ENCODE peak calls at places on chromosomes 3 and 15, in ten cellular contexts. One of them, this sample, is unnamed.

GRCh38 chr3:73786346-73786807 is 161.6 kb upstream of the PDZRN3 start:
- DNase-seq in cardiac fibroblast: peak; percentile 97
- DNase-seq in astrocyte of the spinal cord: peak; percentile 94
- DNase-seq in Jurkat, Clone E6-1: no peak
- DNase-seq in type B pancreatic cell: no peak
- DNase-seq in activated CD8-positive, alpha-beta T cell treated with anti-CD3 and anti-CD28 coated beads, Interleukin-2, amount 10 ng/mL, durations not matched to agents 7 days and 5 days: no peak
- DNase-seq in HFF-Myc: peak; percentile 43
- DNase-seq in AG20443: peak; percentile 75
- DNase-seq in ACHN: peak; percentile 73
- DNase-seq in AG04450: peak; percentile 73
- DNase-seq in this sample: peak; percentile 55

GRCh38 chr3:33855884-33856546 is 57.6 kb downstream of the PDCD6IP start:
- DNase-seq in cardiac fibroblast: peak; percentile 65
- DNase-seq in astrocyte of the spinal cord: no peak
- DNase-seq in Jurkat, Clone E6-1: no peak
- DNase-seq in type B pancreatic cell: no peak
- DNase-seq in activated CD8-positive, alpha-beta T cell treated with anti-CD3 and anti-CD28 coated beads, Interleukin-2, amount 10 ng/mL, durations not matched to agents 7 days and 5 days: no peak
- DNase-seq in HFF-Myc: no peak
- DNase-seq in AG20443: no peak
- DNase-seq in ACHN: no peak
- DNase-seq in AG04450: no peak
- DNase-seq in this sample: no peak

GRCh38 chr3:102791641-102792589 is 357.1 kb downstream of the ZPLD1 start:
- DNase-seq in cardiac fibroblast: no peak
- DNase-seq in astrocyte of the spinal cord: peak; percentile 55
- DNase-seq in Jurkat, Clone E6-1: no peak
- DNase-seq in type B pancreatic cell: no peak
- DNase-seq in activated CD8-positive, alpha-beta T cell treated with anti-CD3 and anti-CD28 coated beads, Interleukin-2, amount 10 ng/mL, durations not matched to agents 7 days and 5 days: no peak
- DNase-seq in HFF-Myc: no peak
- DNase-seq in AG20443: peak; percentile 52
- DNase-seq in ACHN: no peak
- DNase-seq in AG04450: no peak
- DNase-seq in this sample: no peak

GRCh38 chr15:61951949-61952348 is 108.3 kb downstream of the VPS13C start:
- DNase-seq in cardiac fibroblast: peak; percentile 13
- DNase-seq in astrocyte of the spinal cord: peak; percentile 21
- DNase-seq in Jurkat, Clone E6-1: no peak
- DNase-seq in type B pancreatic cell: no peak
- DNase-seq in activated CD8-positive, alpha-beta T cell treated with anti-CD3 and anti-CD28 coated beads, Interleukin-2, amount 10 ng/mL, durations not matched to agents 7 days and 5 days: no peak
- DNase-seq in HFF-Myc: no peak
- DNase-seq in AG20443: no peak
- DNase-seq in ACHN: no peak
- DNase-seq in AG04450: no peak
- DNase-seq in this sample: no peak

GRCh38 chr3:38585791-38586420 is 63.6 kb downstream of the SCN5A start:
- DNase-seq in cardiac fibroblast: no peak
- DNase-seq in astrocyte of the spinal cord: no peak
- DNase-seq in Jurkat, Clone E6-1: no peak
- DNase-seq in type B pancreatic cell: peak; percentile 36
- DNase-seq in activated CD8-positive, alpha-beta T cell treated with anti-CD3 and anti-CD28 coated beads, Interleukin-2, amount 10 ng/mL, durations not matched to agents 7 days and 5 days: no peak
- DNase-seq in HFF-Myc: no peak
- DNase-seq in AG20443: no peak
- DNase-seq in ACHN: no peak
- DNase-seq in AG04450: no peak
- DNase-seq in this sample: no peak

GRCh38 chr3:194472290-194472920 is 14.4 kb downstream of the ATP13A3 start:
- DNase-seq in cardiac fibroblast: peak; percentile 86
- DNase-seq in astrocyte of the spinal cord: peak; percentile 81
- DNase-seq in Jurkat, Clone E6-1: peak; percentile 70
- DNase-seq in type B pancreatic cell: no peak
- DNase-seq in activated CD8-positive, alpha-beta T cell treated with anti-CD3 and anti-CD28 coated beads, Interleukin-2, amount 10 ng/mL, durations not matched to agents 7 days and 5 days: peak; percentile 41
- DNase-seq in HFF-Myc: no peak
- DNase-seq in AG20443: peak; percentile 48
- DNase-seq in ACHN: peak; percentile 72
- DNase-seq in AG04450: peak; percentile 55
- DNase-seq in this sample: no peak

GRCh38 chr3:183862610-183863009 is 22.1 kb downstream of the PARL start:
- DNase-seq in cardiac fibroblast: no peak
- DNase-seq in astrocyte of the spinal cord: no peak
- DNase-seq in Jurkat, Clone E6-1: no peak
- DNase-seq in type B pancreatic cell: no peak
- DNase-seq in activated CD8-positive, alpha-beta T cell treated with anti-CD3 and anti-CD28 coated beads, Interleukin-2, amount 10 ng/mL, durations not matched to agents 7 days and 5 days: no peak
- DNase-seq in HFF-Myc: no peak
- DNase-seq in AG20443: no peak
- DNase-seq in ACHN: peak; percentile 64
- DNase-seq in AG04450: no peak
- DNase-seq in this sample: no peak

GRCh38 chr15:84668221-84668982 is 10.4 kb upstream of the NMB start:
- DNase-seq in cardiac fibroblast: no peak
- DNase-seq in astrocyte of the spinal cord: no peak
- DNase-seq in Jurkat, Clone E6-1: no peak
- DNase-seq in type B pancreatic cell: no peak
- DNase-seq in activated CD8-positive, alpha-beta T cell treated with anti-CD3 and anti-CD28 coated beads, Interleukin-2, amount 10 ng/mL, durations not matched to agents 7 days and 5 days: no peak
- DNase-seq in HFF-Myc: no peak
- DNase-seq in AG20443: no peak
- DNase-seq in ACHN: no peak
- DNase-seq in AG04450: no peak
- DNase-seq in this sample: no peak

GRCh38 chr3:142888099-142888483 is 792 bp downstream of the PCOLCE2 start:
- DNase-seq in cardiac fibroblast: peak; percentile 70
- DNase-seq in astrocyte of the spinal cord: peak; percentile 47
- DNase-seq in Jurkat, Clone E6-1: peak; percentile 46
- DNase-seq in type B pancreatic cell: no peak
- DNase-seq in activated CD8-positive, alpha-beta T cell treated with anti-CD3 and anti-CD28 coated beads, Interleukin-2, amount 10 ng/mL, durations not matched to agents 7 days and 5 days: no peak
- DNase-seq in HFF-Myc: no peak
- DNase-seq in AG20443: peak; percentile 70
- DNase-seq in ACHN: peak; percentile 76
- DNase-seq in AG04450: no peak
- DNase-seq in this sample: no peak

GRCh38 chr15:33737687-33738606 is 230.3 kb upstream of the CHRM5 start:
- DNase-seq in cardiac fibroblast: peak; percentile 41
- DNase-seq in astrocyte of the spinal cord: peak; percentile 22
- DNase-seq in Jurkat, Clone E6-1: no peak
- DNase-seq in type B pancreatic cell: no peak
- DNase-seq in activated CD8-positive, alpha-beta T cell treated with anti-CD3 and anti-CD28 coated beads, Interleukin-2, amount 10 ng/mL, durations not matched to agents 7 days and 5 days: peak; percentile 44
- DNase-seq in HFF-Myc: no peak
- DNase-seq in AG20443: peak; percentile 59
- DNase-seq in ACHN: peak; percentile 51
- DNase-seq in AG04450: no peak
- DNase-seq in this sample: no peak

GRCh38 chr15:90249123-90249863 is at the start of gene TTLL13:
- DNase-seq in cardiac fibroblast: peak; percentile 79
- DNase-seq in astrocyte of the spinal cord: peak; percentile 83
- DNase-seq in Jurkat, Clone E6-1: no peak
- DNase-seq in type B pancreatic cell: peak; percentile 96
- DNase-seq in activated CD8-positive, alpha-beta T cell treated with anti-CD3 and anti-CD28 coated beads, Interleukin-2, amount 10 ng/mL, durations not matched to agents 7 days and 5 days: peak; percentile 71
- DNase-seq in HFF-Myc: peak; percentile 50
- DNase-seq in AG20443: peak; percentile 96
- DNase-seq in ACHN: peak; percentile 82
- DNase-seq in AG04450: peak; percentile 59
- DNase-seq in this sample: no peak

GRCh38 chr15:58551084-58551763 is 119.4 kb downstream of the LIPC start:
- DNase-seq in cardiac fibroblast: no peak
- DNase-seq in astrocyte of the spinal cord: no peak
- DNase-seq in Jurkat, Clone E6-1: peak; percentile 92
- DNase-seq in type B pancreatic cell: no peak
- DNase-seq in activated CD8-positive, alpha-beta T cell treated with anti-CD3 and anti-CD28 coated beads, Interleukin-2, amount 10 ng/mL, durations not matched to agents 7 days and 5 days: peak; percentile 33
- DNase-seq in HFF-Myc: no peak
- DNase-seq in AG20443: no peak
- DNase-seq in ACHN: no peak
- DNase-seq in AG04450: no peak
- DNase-seq in this sample: no peak